ENCODE peak calls at places on chromosome 1, in four cellular contexts. X is neural crest cell, J is epithelial cell of esophagus, P is uterus. Q is an unnamed sample.

GRCh38 chr1:68433386-68433785 is 16.4 kb downstream of the RPE65 start:
- DNase-seq in X (no peak), P (no peak), J (no peak), Q (no peak)

GRCh38 chr1:167221126-167221803 is 579 bp downstream of the POU2F1 start:
- DNase-seq in P (no peak), J (peak), X (peak), Q (no peak)

GRCh38 chr1:201295861-201296260 is 12.6 kb downstream of the PKP1 start:
- DNase-seq in J (peak), X (no peak), P (no peak), Q (peak)

GRCh38 chr1:210377934-210378333 is 49.2 kb downstream of the HHAT start:
- DNase-seq in X (no peak), P (no peak), J (no peak), Q (no peak)

GRCh38 chr1:39683591-39684312 is 7.5 kb downstream of the HPCAL4 start:
- DNase-seq in X (no peak), P (no peak), J (no peak), Q (no peak)

GRCh38 chr1:227388214-227388613 is 69.9 kb upstream of the CDC42BPA start:
- DNase-seq in X (no peak), J (no peak), P (no peak), Q (no peak)

GRCh38 chr1:211548321-211549091 is 30.5 kb downstream of the SLC30A1 start:
- DNase-seq in J (peak), X (no peak), P (no peak), Q (no peak)

GRCh38 chr1:212238552-212238951 is 46.7 kb upstream of the PPP2R5A start:
- DNase-seq in P (no peak), X (no peak), J (peak), Q (no peak)

GRCh38 chr1:76390451-76390850 is 315.9 kb downstream of the ST6GALNAC3 start:
- DNase-seq in J (no peak), P (no peak), X (no peak), Q (no peak)

GRCh38 chr1:150836129-150836773 is 28.2 kb upstream of the CTSK start:
- DNase-seq in J (no peak), P (no peak), X (no peak), Q (no peak)

GRCh38 chr1:105138445-105138821 is 1388.7 kb downstream of the AMY1C start:
- DNase-seq in X (no peak), J (peak), P (no peak), Q (no peak)

GRCh38 chr1:183281039-183281438 is 95.0 kb downstream of the LAMC2 start:
- DNase-seq in P (peak), X (no peak), J (peak), Q (no peak)

GRCh38 chr1:147753084-147753483 is 7.3 kb downstream of the GJA5 start:
- DNase-seq in X (no peak), P (no peak), J (peak), Q (no peak)

GRCh38 chr1:247332901-247333361 is 1.3 kb upstream of the ZNF496 start:
- DNase-seq in J (peak), X (no peak), P (peak), Q (no peak)

GRCh38 chr1:68384321-68384813 is 65.4 kb downstream of the RPE65 start:
- DNase-seq in P (peak), J (peak), X (no peak), Q (peak)

GRCh38 chr1:170630977-170631376 is 33.0 kb upstream of the PRRX1 start:
- DNase-seq in J (no peak), P (no peak), X (no peak), Q (no peak)

GRCh38 chr1:205298191-205298994 is 23.2 kb downstream of the NUAK2 start:
- DNase-seq in X (no peak), J (peak), P (no peak), Q (peak)

GRCh38 chr1:108199781-108200626 is at the start of gene SLC25A24:
- DNase-seq in X (peak), J (peak), P (peak), Q (peak)

GRCh38 chr1:217372251-217372970 is 258.5 kb downstream of the GPATCH2 start:
- DNase-seq in P (no peak), J (no peak), X (no peak), Q (no peak)

GRCh38 chr1:9275567-9276034 is 17.1 kb upstream of the SPSB1 start:
- DNase-seq in P (no peak), X (no peak), J (peak), Q (no peak)

GRCh38 chr1:198764748-198765147 is 125.9 kb downstream of the PTPRC start:
- DNase-seq in P (no peak), X (no peak), J (peak), Q (no peak)

GRCh38 chr1:39150779-39151178 is 53.7 kb upstream of the MACF1 start:
- DNase-seq in P (no peak), X (no peak), J (no peak), Q (no peak)

GRCh38 chr1:237205400-237206064 is 163.5 kb downstream of the RYR2 start:
- DNase-seq in P (peak), X (no peak), J (no peak), Q (no peak)

GRCh38 chr1:203091761-203092330 is 6.0 kb upstream of the MYOG start:
- DNase-seq in P (no peak), X (no peak), J (peak), Q (no peak)

GRCh38 chr1:221284028-221284427 is 404.8 kb downstream of the HLX start:
- DNase-seq in X (no peak), J (peak), P (no peak), Q (no peak)

GRCh38 chr1:30962609-30963508 is 54.3 kb upstream of the SDC3 start:
- DNase-seq in J (peak), X (no peak), P (no peak), Q (no peak)

GRCh38 chr1:166184897-166185296 is 18.1 kb upstream of the FAM78B start:
- DNase-seq in X (no peak), P (no peak), J (peak), Q (no peak)

GRCh38 chr1:31786366-31787060 is 22.4 kb upstream of the ADGRB2 start:
- DNase-seq in P (no peak), X (no peak), J (no peak), Q (no peak)

GRCh38 chr1:26288311-26288941 is 8.5 kb downstream of the SH3BGRL3 start:
- DNase-seq in J (peak), P (no peak), X (no peak), Q (no peak)

GRCh38 chr1:112312879-112313278 is 83.1 kb upstream of the CTTNBP2NL start:
- DNase-seq in X (no peak), P (no peak), J (no peak), Q (no peak)

GRCh38 chr1:103911450-103911849 is 161.8 kb downstream of the AMY1C start:
- DNase-seq in P (no peak), J (no peak), X (no peak), Q (no peak)

GRCh38 chr1:154193821-154194220 is 1.9 kb upstream of the TPM3 start:
- DNase-seq in X (no peak), J (peak), P (no peak), Q (no peak)

GRCh38 chr1:94316836-94317789 is 79.7 kb upstream of the ARHGAP29 start:
- DNase-seq in J (peak), X (no peak), P (no peak), Q (no peak)

GRCh38 chr1:52386458-52386857 is 17.8 kb downstream of the ORC1 start:
- DNase-seq in J (peak), X (no peak), P (no peak), Q (no peak)

GRCh38 chr1:38826262-38826661 is 33.3 kb downstream of the RRAGC start:
- DNase-seq in J (peak), P (no peak), X (no peak), Q (no peak)

DNA sequence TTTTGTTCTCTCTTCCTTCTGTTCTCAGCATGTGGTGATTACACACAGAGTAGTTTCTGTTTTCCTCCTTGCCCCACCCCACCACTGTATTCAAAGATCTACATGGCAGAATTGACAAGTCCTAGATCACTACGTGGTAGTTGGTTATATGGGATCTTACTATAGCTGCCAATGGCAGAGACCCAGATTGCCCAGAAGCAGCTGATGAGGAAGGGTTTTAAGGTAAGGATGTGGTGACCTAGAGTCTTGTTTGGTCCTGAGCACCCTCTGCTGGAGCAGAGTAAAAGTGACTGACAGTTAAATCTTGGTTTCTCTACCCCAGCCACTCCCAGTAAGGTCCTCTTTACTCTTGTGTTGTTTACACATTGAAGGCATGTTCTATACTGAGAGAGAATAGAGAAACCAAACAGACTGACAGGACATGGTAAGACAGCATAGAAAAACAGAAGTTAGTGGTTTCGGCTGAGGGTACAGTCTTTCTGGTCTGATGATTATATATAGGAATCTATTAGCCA is 22.8 kb upstream of the STRIP1 start:
- DNase-seq in P (no peak), X (no peak), J (peak), Q (peak)
- TF ChIP-seq CTCF in P (no peak), X (peak), J (peak), Q (peak)

GRCh38 chr1:234091065-234091401 is 186.6 kb downstream of the SLC35F3 start:
- DNase-seq in X (no peak), J (no peak), P (no peak), Q (no peak)

GRCh38 chr1:234093741-234094140 is 189.3 kb downstream of the SLC35F3 start:
- DNase-seq in P (no peak), J (no peak), X (no peak), Q (no peak)

GRCh38 chr1:234093107-234093506 is 188.6 kb downstream of the SLC35F3 start:
- DNase-seq in P (no peak), X (no peak), J (no peak), Q (no peak)

GRCh38 chr1:234090212-234091064 is 186.0 kb downstream of the SLC35F3 start:
- DNase-seq in X (no peak), J (no peak), P (no peak), Q (no peak)

GRCh38 chr1:234089396-234089795 is 184.9 kb downstream of the SLC35F3 start:
- DNase-seq in P (no peak), X (no peak), J (no peak), Q (no peak)
- TF ChIP-seq CTCF in P (no peak), X (no peak), J (no peak), Q (no peak)

GRCh38 chr1:41495171-41495948 is 10.9 kb upstream of the EDN2 start:
- DNase-seq in P (peak), X (no peak), J (peak), Q (no peak)
- TF ChIP-seq CTCF in P (no peak), X (peak), J (peak), Q (peak)

DNA sequence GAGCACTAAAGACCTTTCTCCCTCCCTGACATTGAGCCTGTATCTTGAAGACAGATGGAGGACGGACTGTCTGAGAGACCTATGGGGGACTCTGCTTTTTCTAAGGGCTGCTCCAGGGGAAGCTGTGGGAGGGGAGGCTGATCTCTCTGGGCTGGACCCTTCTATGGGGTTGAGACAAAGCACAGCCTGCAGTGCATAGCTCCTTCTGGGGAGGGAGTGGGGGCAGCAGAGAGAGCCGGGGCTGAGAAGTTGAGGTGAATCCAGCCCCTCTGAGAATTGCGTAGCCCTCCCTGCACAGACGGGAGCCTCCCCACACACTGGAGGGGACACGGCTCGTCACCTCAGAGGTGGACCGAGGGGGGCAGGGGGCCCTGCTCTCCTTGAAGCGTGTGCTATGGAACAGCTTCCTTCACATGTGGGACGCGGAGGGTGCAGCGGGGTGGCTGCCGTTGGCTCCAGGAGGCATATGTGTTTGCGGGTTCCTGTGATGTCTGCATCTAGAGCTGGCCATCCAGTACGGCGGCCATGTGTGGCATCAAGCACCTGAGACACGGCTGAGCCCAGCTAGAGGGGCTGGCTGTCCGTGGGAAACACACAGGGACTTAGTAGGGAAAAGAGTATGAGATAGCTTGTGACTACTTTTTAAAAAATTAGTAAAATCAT is 299.1 kb downstream of the CAMTA1 start:
- DNase-seq in X (no peak), P (no peak), J (no peak), Q (no peak)
- TF ChIP-seq CTCF in X (no peak), P (no peak), J (no peak), Q (no peak)